ENCODE peak calls at places on chromosomes 4 and X, in five cellular contexts. W is right lobe of liver, F is GM12891, A is stomach, Q is adrenal gland. Y is an unnamed sample.

GRCh38 chrX:150360331-150360730 is 2.8 kb upstream of the MAMLD1 start:
- DNase-seq in W (no peak), A (no peak), Q (no peak), F (no peak), Y (no peak)

GRCh38 chr4:1578968-1579833 is 104.9 kb downstream of the FAM53A start:
- DNase-seq in Q (peak), A (peak), F (peak), W (peak), Y (peak)

GRCh38 chr4:52837716-52838558 is 24.2 kb upstream of the RASL11B start:
- DNase-seq in A (no peak), Q (no peak), F (no peak), W (no peak), Y (no peak)

GRCh38 chr4:159516556-159516955 is 413.7 kb downstream of the RAPGEF2 start:
- DNase-seq in W (no peak), F (no peak), A (no peak), Q (no peak), Y (no peak)

GRCh38 chr4:2794707-2795557 is 2.0 kb downstream of the SH3BP2 start:
- DNase-seq in Q (peak), A (peak), F (no peak), W (peak), Y (no peak)

GRCh38 chr4:5524900-5525299 is 183.5 kb downstream of the EVC2 start:
- DNase-seq in W (no peak), F (no peak), Q (peak), A (no peak), Y (no peak)

GRCh38 chr4:26217961-26218676 is 102.7 kb upstream of the RBPJ start:
- DNase-seq in A (no peak), W (no peak), F (no peak), Q (no peak), Y (no peak)

GRCh38 chr4:107379054-107379869 is 340.8 kb downstream of the PAPSS1 start:
- DNase-seq in F (no peak), A (no peak), W (no peak), Q (no peak), Y (no peak)

GRCh38 chrX:112844250-112844649 is 3.6 kb upstream of the AMOT start:
- DNase-seq in F (no peak), A (no peak), W (no peak), Q (no peak), Y (no peak)

GRCh38 chrX:8867454-8867853 is 66.3 kb upstream of the FAM9A start:
- DNase-seq in A (no peak), Q (no peak), W (no peak), F (no peak), Y (no peak)

GRCh38 chr4:38179690-38180299 is 219.6 kb downstream of the PTTG2 start:
- DNase-seq in F (peak), W (peak), A (peak), Q (peak), Y (peak)

GRCh38 chr4:15003891-15004700 is 1.8 kb downstream of the CPEB2 start:
- DNase-seq in Q (peak), F (peak), W (peak), A (peak), Y (peak)

GRCh38 chr4:15001248-15001824 is 945 bp upstream of the CPEB2 start:
- DNase-seq in W (peak), Q (peak), F (no peak), A (peak), Y (peak)

GRCh38 chr4:15003441-15003890 is 1.2 kb downstream of the CPEB2 start:
- DNase-seq in Q (peak), F (peak), A (peak), W (peak), Y (peak)

GRCh38 chr4:15001825-15002658 is at the start of gene CPEB2:
- DNase-seq in W (peak), Q (peak), A (peak), F (peak), Y (peak)

DNA sequence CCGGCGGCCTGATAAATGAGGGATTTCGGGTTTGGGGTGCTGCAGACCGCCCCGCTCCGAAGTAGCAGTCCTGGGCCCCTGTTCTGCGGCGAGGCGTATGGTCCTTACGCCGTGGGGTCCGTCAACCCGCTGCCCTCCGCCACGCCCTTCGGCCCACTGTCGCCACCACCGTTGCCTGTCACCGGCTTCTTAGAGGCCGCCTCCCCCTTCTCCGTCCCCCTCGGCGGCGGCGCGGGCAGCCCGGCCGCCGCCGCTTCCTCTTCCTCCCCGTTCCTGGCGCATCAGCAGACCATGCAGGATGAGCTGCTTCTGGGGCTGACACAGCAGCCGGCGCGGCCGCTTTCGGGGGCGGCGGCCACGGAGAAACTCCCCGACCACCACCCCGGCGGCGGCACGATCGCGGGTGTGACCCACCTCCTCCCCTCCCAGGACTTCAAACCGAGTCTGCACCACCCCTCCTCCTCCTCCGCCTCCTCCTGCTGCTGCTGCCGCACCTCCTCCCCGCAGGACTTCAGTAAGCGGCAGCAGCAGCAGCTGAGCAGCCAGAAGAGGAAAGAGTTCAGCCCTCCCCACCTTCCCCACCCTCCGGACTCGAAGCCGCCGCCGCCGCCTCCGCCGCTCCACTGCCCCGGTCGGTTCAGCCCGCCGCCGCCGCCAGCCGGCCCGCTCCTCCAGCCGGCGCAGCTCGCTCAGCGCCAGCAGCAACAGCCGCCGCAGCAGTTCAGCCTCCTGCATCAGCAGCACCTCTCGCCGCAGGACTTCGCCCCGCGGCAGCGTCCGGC is 569 bp downstream of the CPEB2 start:
- DNase-seq in F (peak), W (peak), A (peak), Q (peak), Y (peak)
- TF ChIP-seq POLR2A in F (no peak), W (peak), A (no peak), Q (peak), Y (peak)

GRCh38 chr4:183906736-183907651 is 1.9 kb downstream of the STOX2 start:
- DNase-seq in F (peak), Q (peak), A (no peak), W (no peak), Y (no peak)

GRCh38 chr4:183906486-183906735 is 1.3 kb downstream of the STOX2 start:
- DNase-seq in Q (peak), A (no peak), W (no peak), F (peak), Y (no peak)

GRCh38 chr4:183905593-183906485 is 732 bp downstream of the STOX2 start:
- DNase-seq in F (peak), W (peak), A (peak), Q (peak), Y (no peak)

GRCh38 chr4:183903021-183903760 is 1.9 kb upstream of the STOX2 start:
- DNase-seq in Q (no peak), A (no peak), W (no peak), F (no peak), Y (no peak)

GRCh38 chr4:183905081-183905592 is at the start of gene STOX2:
- DNase-seq in F (peak), A (peak), Q (peak), W (peak), Y (peak)
- TF ChIP-seq POLR2A in F (no peak), A (no peak), Q (peak), W (peak), Y (no peak)

GRCh38 chrX:48801281-48802088 is at the start of gene HDAC6:
- DNase-seq in A (peak), Q (peak), W (peak), F (peak), Y (peak)

GRCh38 chrX:48802813-48803261 is 970 bp downstream of the HDAC6 start:
- DNase-seq in F (no peak), W (no peak), Q (no peak), A (no peak), Y (no peak)

GRCh38 chrX:48806088-48806487 is 4.2 kb downstream of the HDAC6 start:
- DNase-seq in F (no peak), A (no peak), W (no peak), Q (no peak), Y (no peak)

GRCh38 chrX:48800574-48801280 is 1.1 kb upstream of the HDAC6 start:
- DNase-seq in F (no peak), A (no peak), Q (no peak), W (no peak), Y (peak)

DNA sequence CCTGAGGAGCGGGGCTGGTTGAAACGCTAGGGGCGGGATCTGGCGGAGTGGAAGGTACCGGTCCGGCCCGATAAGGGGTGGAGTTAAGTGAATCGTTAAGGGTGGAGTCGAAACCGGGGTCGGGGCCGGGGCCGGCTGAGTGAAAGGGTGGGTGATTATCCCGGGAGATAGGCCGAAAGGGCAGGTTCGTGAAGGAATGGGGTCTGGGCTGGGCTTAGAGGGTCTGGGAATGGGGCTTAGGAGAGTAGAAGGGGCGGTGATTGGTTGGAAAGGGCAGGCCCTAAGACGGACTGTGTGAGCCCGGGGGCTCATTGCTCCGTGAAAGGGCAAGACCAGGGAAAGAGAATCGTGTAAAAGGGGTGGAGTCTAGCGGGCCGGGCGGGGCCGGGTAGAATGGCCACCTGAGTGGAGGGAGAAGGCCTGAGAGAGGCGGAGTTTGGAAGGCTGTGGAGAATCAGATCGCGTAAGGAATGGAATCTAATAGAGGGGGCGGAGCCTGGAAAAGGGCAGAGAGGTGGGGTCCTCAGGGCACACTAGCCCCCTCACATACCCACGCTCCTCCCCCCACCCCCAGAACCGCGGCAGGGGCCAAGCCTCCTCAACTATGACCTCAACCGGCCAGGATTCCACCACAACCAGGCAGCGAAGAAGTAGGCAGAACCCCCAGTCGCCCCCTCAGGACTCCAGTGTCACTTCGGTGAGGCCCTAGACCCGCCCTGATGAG is 384 bp downstream of the HDAC6 start:
- DNase-seq in W (peak), A (peak), Q (peak), F (peak), Y (peak)
- TF ChIP-seq POLR2A in W (peak), A (no peak), Q (peak), F (peak), Y (peak)

GRCh38 chr4:519203-519651 is 20.2 kb downstream of the PIGG start:
- DNase-seq in W (no peak), Q (no peak), A (no peak), F (no peak), Y (no peak)
- TF ChIP-seq POLR2A in W (no peak), Q (no peak), A (no peak), F (peak), Y (no peak)

DNA sequence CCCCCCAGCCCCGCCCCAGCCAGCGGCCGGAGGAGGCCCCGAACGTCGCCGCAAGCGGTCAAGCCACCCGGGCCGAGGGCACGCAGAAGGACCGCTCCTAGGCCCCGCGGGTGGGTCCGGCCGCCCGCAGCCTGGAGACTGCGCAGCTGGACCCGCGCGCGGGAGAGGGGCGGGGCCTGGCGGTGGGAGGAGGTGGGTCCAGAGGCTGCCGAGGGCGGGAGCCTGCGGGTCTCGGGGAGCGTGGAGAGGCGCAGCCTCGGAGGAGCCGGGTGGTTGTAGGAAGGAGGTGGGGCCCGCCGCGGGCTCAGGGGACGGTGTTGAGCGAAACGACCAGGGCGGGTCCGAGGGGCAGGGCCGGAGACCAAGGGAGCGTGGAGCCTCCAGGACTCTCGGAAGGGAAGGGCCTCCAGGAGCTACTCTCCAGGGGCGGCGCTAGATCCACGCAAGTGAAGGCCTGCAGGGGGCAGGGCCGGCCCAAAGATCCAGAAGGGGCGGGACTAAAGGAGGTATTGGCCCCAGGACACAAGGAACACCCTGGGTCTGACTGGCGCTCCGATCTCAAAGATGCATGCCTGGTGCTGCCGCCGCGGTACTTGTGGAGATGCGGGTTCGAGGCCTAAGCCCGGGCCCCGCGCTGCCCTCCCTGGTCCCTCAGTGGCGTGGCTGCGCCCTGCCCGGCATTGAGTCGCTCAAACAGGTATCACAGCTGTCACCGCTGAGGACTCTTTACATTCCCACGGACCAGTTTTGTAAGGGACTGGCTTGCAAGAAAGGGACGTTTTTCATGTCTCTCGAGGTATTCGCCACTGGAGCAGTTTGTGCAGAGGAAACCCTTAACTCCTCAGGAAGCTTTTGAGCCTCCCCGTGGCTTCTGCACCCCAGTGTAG is 5.9 kb downstream of the TIMM17B start:
- DNase-seq in F (peak), Q (peak), W (peak), A (peak), Y (peak)
- TF ChIP-seq POLR2A in F (no peak), Q (peak), W (no peak), A (no peak), Y (peak)

Y was measured in erythroblast.